ENCODE peak calls at places on chromosomes 11 and 22, in four cellular contexts. Y is WTC11, N is SK-N-SH, A is K562. F is an unnamed sample.

GRCh38 chr11:75492181-75492820 is 33.4 kb downstream of the GDPD5 start:
- DNase-seq in A (peak), Y (peak), N (no peak), F (no peak)

GRCh38 chr22:21646608-21647590 is 4.8 kb downstream of the SDF2L1 start:
- DNase-seq in A (peak), N (peak), Y (peak), F (peak)

GRCh38 chr11:130945945-130946344 is 29.7 kb upstream of the SNX19 start:
- DNase-seq in N (no peak), A (no peak), Y (no peak), F (no peak)

GRCh38 chr11:2787816-2788750 is 88.3 kb upstream of the KCNQ1OT1 start:
- DNase-seq in N (no peak), Y (peak), A (peak), F (peak)

GRCh38 chr11:102017029-102017428 is 30.2 kb upstream of the CFAP300 start:
- DNase-seq in N (no peak), A (no peak), Y (no peak), F (no peak)

GRCh38 chr22:23180301-23180892 is at the start of gene BCR:
- DNase-seq in N (peak), A (peak), Y (peak), F (no peak)

GRCh38 chr11:63613517-63614135 is 607 bp downstream of the PLAAT3 start:
- DNase-seq in N (peak), A (peak), Y (peak), F (no peak)

GRCh38 chr22:39149915-39150847 is 2.3 kb downstream of the CBX7 start:
- DNase-seq in A (no peak), N (no peak), Y (peak), F (peak)

GRCh38 chr11:22433066-22433450 is 94.9 kb downstream of the SLC17A6 start:
- DNase-seq in Y (no peak), A (no peak), N (no peak), F (no peak)

GRCh38 chr11:67546852-67547251 is 23.6 kb upstream of the CABP2 start:
- DNase-seq in Y (no peak), N (no peak), A (no peak), F (no peak)

GRCh38 chr11:72668645-72669347 is 5.4 kb downstream of the PDE2A start:
- DNase-seq in Y (no peak), A (no peak), N (no peak), F (no peak)

GRCh38 chr11:124865902-124866851 is 945 bp downstream of the ROBO3 start:
- DNase-seq in N (peak), A (peak), Y (peak), F (no peak)

GRCh38 chr11:29300441-29300840 is 716.4 kb downstream of the KCNA4 start:
- DNase-seq in N (no peak), Y (no peak), A (no peak), F (no peak)

GRCh38 chr11:2098691-2099522 is 40.3 kb downstream of the IGF2 start:
- DNase-seq in Y (no peak), N (no peak), A (no peak), F (no peak)

GRCh38 chr11:1837171-1838076 is 1.4 kb upstream of the TNNI2 start:
- DNase-seq in Y (peak), A (peak), N (peak), F (peak)

GRCh38 chr11:133732109-133732508 is 113.2 kb downstream of the SPATA19 start:
- DNase-seq in A (no peak), N (no peak), Y (no peak), F (no peak)

GRCh38 chr22:45402466-45402865 is 10.9 kb downstream of the SMC1B start:
- DNase-seq in A (no peak), N (no peak), Y (no peak), F (no peak)

GRCh38 chr22:45397806-45398205 is 15.6 kb downstream of the SMC1B start:
- DNase-seq in A (peak), Y (no peak), N (no peak), F (peak)

GRCh38 chr22:45400046-45400445 is 13.4 kb downstream of the SMC1B start:
- DNase-seq in A (no peak), N (no peak), Y (no peak), F (no peak)

DNA sequence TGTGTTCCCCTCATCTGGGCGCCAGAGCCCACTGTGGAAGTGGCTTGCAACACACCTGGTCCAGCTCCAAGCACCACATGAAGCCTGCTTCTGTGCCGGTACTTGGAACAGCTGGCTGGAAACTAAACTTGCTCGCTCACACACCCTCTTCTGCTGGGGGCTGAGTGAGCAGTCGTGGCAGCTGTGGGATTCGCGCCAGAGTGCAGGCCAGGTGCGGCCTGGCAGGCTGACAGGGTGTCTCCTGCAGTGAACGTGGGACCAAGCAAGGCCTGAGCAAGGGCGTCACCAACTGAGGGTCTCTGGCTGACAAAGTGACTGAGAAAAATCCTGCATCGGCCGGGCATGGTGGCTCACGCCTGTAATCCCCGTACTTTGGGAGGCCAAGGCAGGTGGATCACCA is 15.2 kb downstream of the SMC1B start:
- DNase-seq in A (no peak), N (no peak), Y (no peak), F (no peak)
- TF ChIP-seq FOXJ3 in A (no peak), N (no peak), Y (no peak), F (no peak)

GRCh38 chr11:119972281-119972680 is 165.6 kb downstream of the TRIM29 start:
- DNase-seq in Y (no peak), A (no peak), N (no peak), F (no peak)
- TF ChIP-seq FOXJ3 in Y (no peak), A (no peak), N (no peak), F (no peak)

DNA sequence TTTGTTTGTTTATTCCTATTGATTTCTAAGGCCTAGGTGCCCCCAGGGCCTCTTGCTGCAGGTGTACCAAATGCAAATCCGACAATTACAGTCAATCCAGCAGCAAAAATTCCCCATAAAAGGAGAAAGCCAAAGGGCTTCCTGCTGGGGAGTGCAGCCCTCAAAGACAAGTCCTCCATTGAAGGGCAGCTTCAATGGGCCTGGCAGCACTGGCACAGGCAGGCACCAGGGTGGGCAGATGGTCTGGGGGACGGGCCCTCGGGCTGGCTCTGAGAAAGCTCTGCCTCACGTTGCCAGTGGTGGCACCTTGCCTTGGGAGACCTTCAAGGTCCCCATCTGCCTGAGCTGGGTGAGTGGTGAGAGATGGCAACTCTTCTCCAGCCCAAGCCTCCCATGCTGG is 128.0 kb downstream of the DSCAML1 start:
- DNase-seq in A (no peak), N (no peak), Y (no peak), F (no peak)
- TF ChIP-seq FOXJ3 in A (no peak), N (no peak), Y (no peak), F (no peak)

GRCh38 chr11:126519653-126520573 is 164.4 kb downstream of the ST3GAL4 start:
- DNase-seq in Y (no peak), A (no peak), N (peak), F (no peak)
- TF ChIP-seq FOXJ3 in Y (no peak), A (no peak), N (peak), F (no peak)

DNA sequence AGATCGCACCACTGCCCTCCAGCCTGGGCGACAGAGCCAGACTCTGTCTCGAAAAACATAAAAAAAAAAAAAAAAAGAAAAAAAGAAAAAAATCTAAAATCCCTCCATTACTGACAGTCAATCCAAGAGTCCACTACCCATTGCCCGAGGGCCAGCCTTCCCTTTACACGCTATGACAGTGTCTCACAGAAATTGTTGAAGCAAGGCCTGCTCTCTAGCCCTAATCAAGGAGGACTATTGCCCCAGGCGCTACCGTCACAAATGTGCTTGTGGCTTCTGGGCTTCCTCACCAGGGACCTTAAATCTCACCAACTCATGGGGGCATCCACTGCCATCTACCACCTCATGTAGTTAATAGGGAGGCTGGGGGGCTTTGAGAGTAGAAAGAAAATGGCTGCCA is 49.9 kb downstream of the UBASH3B start:
- DNase-seq in A (no peak), N (no peak), Y (no peak), F (no peak)
- TF ChIP-seq FOXJ3 in A (no peak), N (no peak), Y (no peak), F (no peak)

GRCh38 chr11:97557399-97557798 is 1167.6 kb downstream of the JRKL start:
- DNase-seq in N (peak), A (no peak), Y (no peak), F (no peak)
- TF ChIP-seq FOXJ3 in N (no peak), A (no peak), Y (no peak), F (no peak)

DNA sequence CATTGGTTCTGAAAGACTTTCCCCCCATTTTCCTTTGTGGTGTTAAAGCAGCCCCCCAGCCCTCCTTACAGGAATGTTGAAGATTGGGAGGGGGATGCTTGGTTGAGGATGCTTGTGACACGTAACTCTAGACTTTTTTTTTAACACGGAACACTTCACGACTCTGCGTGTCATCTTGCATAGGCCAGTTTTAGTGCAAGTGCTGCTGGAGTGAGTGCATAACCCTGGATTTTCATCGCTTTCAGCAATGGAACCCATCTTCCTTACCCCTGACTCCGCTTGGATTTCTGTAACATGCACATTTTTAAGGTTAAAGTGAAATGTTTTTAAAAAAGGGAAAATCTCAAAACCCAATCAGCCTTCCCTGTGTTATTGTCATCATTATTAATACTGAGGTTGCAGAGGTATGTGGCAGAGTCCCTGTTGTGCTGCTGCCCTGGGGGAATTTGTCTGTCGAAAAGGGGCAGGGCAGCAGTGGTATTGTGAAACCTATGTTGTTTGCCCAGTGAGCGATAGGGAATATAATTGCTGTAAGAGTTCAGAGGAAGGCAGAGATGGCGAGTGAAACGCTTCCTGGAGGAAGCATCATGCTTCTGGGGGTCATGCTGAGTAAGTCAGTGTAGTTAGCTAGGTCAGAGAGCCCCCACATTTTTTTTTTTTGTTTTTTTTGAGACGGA is 12.1 kb downstream of the CECR2 start:
- DNase-seq in N (no peak), Y (no peak), A (no peak), F (peak)
- TF ChIP-seq FOXJ3 in N (no peak), Y (no peak), A (no peak), F (no peak)

GRCh38 chr11:44484211-44484610 is 81.3 kb upstream of the CD82 start:
- DNase-seq in N (peak), Y (peak), A (peak), F (peak)
- TF ChIP-seq FOXJ3 in N (no peak), Y (no peak), A (no peak), F (no peak)

GRCh38 chr11:121743285-121743684 is 290.5 kb upstream of the SORL1-AS1 start:
- DNase-seq in Y (no peak), N (no peak), A (no peak), F (no peak)
- TF ChIP-seq FOXJ3 in Y (no peak), N (no peak), A (no peak), F (no peak)

DNA sequence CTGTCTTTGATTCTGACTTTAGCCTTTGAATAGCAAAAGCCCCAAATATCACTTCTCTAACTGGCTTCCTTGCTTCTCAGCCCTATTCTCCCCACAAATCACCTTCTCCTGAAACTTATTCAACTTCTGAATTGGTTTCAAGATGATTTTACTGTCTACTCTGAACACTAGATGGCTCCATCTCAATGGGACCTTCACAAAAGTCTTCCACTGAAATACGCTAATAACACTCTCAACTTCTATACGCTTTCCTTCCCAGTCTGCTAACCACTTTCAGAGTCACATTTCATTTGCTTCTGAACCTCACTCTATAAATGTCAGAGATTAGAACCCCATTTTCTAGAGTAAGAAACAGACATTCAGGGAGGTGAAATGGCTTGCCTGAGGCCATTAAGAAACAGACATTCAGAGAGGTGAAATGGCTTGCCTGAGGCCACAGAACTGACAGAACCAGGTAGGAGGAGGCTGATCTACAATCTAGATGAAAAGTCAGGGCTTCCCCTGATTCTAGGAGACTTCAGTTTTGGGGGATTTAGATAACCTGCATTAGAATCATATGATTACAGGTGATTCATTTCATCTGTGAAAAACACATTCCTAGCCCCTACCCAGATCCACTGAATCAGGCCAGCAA is 20.6 kb downstream of the MORC2 start:
- DNase-seq in A (peak), Y (no peak), N (peak), F (peak)
- TF ChIP-seq FOXJ3 in A (no peak), Y (no peak), N (no peak), F (no peak)

F was measured in HepG2.